ENCODE peak calls at places on chromosomes 4 and X, in five cellular contexts. One of them, this sample, is unnamed.

GRCh38 chr4:156634612-156635011 is 337.0 kb downstream of the PDGFC start:
- DNase-seq in fibroblast of pulmonary artery: peak
- DNase-seq in PC-9: no peak
- DNase-seq in lower leg skin: no peak
- DNase-seq in GM06990: no peak
- DNase-seq in this sample: no peak

GRCh38 chr4:91127891-91128290 is 1000.7 kb downstream of the CCSER1 start:
- DNase-seq in fibroblast of pulmonary artery: no peak
- DNase-seq in PC-9: no peak
- DNase-seq in lower leg skin: no peak
- DNase-seq in GM06990: no peak
- DNase-seq in this sample: no peak

GRCh38 chrX:82218361-82218760 is 1016.5 kb downstream of the SH3BGRL start:
- DNase-seq in fibroblast of pulmonary artery: no peak
- DNase-seq in PC-9: peak
- DNase-seq in lower leg skin: no peak
- DNase-seq in GM06990: no peak
- DNase-seq in this sample: peak

GRCh38 chr4:212438-213174 is 88.3 kb downstream of the ZNF718 start:
- DNase-seq in fibroblast of pulmonary artery: peak
- DNase-seq in PC-9: no peak
- DNase-seq in lower leg skin: peak
- DNase-seq in GM06990: no peak
- DNase-seq in this sample: no peak

GRCh38 chr4:128776794-128777216 is 32.7 kb upstream of the JADE1 start:
- DNase-seq in fibroblast of pulmonary artery: peak
- DNase-seq in PC-9: no peak
- DNase-seq in lower leg skin: no peak
- DNase-seq in GM06990: no peak
- DNase-seq in this sample: no peak

GRCh38 chrX:44080083-44080482 is 106.9 kb upstream of the NDP start:
- DNase-seq in fibroblast of pulmonary artery: no peak
- DNase-seq in PC-9: no peak
- DNase-seq in lower leg skin: no peak
- DNase-seq in GM06990: no peak
- DNase-seq in this sample: no peak

GRCh38 chr4:149914521-149915115 is 99.0 kb upstream of the IQCM start:
- DNase-seq in fibroblast of pulmonary artery: peak
- DNase-seq in PC-9: no peak
- DNase-seq in lower leg skin: no peak
- DNase-seq in GM06990: no peak
- DNase-seq in this sample: peak

GRCh38 chrX:150643271-150643670 is 49.9 kb upstream of the MTMR1 start:
- DNase-seq in fibroblast of pulmonary artery: peak
- DNase-seq in PC-9: peak
- DNase-seq in lower leg skin: no peak
- DNase-seq in GM06990: no peak
- DNase-seq in this sample: no peak

GRCh38 chr4:54940996-54941395 is 184.4 kb downstream of the KDR start:
- DNase-seq in fibroblast of pulmonary artery: no peak
- DNase-seq in PC-9: no peak
- DNase-seq in lower leg skin: no peak
- DNase-seq in GM06990: no peak
- DNase-seq in this sample: no peak

GRCh38 chr4:23305026-23305425 is 584.8 kb downstream of the PPARGC1A start:
- DNase-seq in fibroblast of pulmonary artery: peak
- DNase-seq in PC-9: no peak
- DNase-seq in lower leg skin: no peak
- DNase-seq in GM06990: no peak
- DNase-seq in this sample: peak

GRCh38 chrX:119688856-119689455 is 4.0 kb downstream of the SEPTIN6 start:
- DNase-seq in fibroblast of pulmonary artery: no peak
- DNase-seq in PC-9: no peak
- DNase-seq in lower leg skin: no peak
- DNase-seq in GM06990: no peak
- DNase-seq in this sample: peak

GRCh38 chr4:35511851-35512250 is 732.5 kb downstream of the ARAP2 start:
- DNase-seq in fibroblast of pulmonary artery: no peak
- DNase-seq in PC-9: no peak
- DNase-seq in lower leg skin: no peak
- DNase-seq in GM06990: no peak
- DNase-seq in this sample: no peak

GRCh38 chr4:55503164-55503563 is 43.5 kb downstream of the CLOCK start:
- DNase-seq in fibroblast of pulmonary artery: peak
- DNase-seq in PC-9: no peak
- DNase-seq in lower leg skin: no peak
- DNase-seq in GM06990: no peak
- DNase-seq in this sample: no peak

GRCh38 chrX:41308884-41309655 is 24.9 kb upstream of the DDX3X start:
- DNase-seq in fibroblast of pulmonary artery: no peak
- DNase-seq in PC-9: no peak
- DNase-seq in lower leg skin: no peak
- DNase-seq in GM06990: no peak
- DNase-seq in this sample: no peak

GRCh38 chr4:142194905-142195304 is 558.5 kb downstream of the IL15 start:
- DNase-seq in fibroblast of pulmonary artery: no peak
- DNase-seq in PC-9: no peak
- DNase-seq in lower leg skin: no peak
- DNase-seq in GM06990: no peak
- DNase-seq in this sample: no peak

GRCh38 chr4:79983431-79983830 is 89.6 kb downstream of the ANTXR2 start:
- DNase-seq in fibroblast of pulmonary artery: no peak
- DNase-seq in PC-9: no peak
- DNase-seq in lower leg skin: no peak
- DNase-seq in GM06990: no peak
- DNase-seq in this sample: no peak

GRCh38 chrX:43899878-43900815 is 17.9 kb upstream of the MAOB start:
- DNase-seq in fibroblast of pulmonary artery: no peak
- DNase-seq in PC-9: no peak
- DNase-seq in lower leg skin: no peak
- DNase-seq in GM06990: no peak
- DNase-seq in this sample: no peak

GRCh38 chr4:173490817-173491518 is 39.1 kb downstream of the HAND2 start:
- DNase-seq in fibroblast of pulmonary artery: peak
- DNase-seq in PC-9: no peak
- DNase-seq in lower leg skin: no peak
- DNase-seq in GM06990: no peak
- DNase-seq in this sample: no peak

GRCh38 chrX:131762802-131763234 is 218.9 kb downstream of the OR13H1 start:
- DNase-seq in fibroblast of pulmonary artery: no peak
- DNase-seq in PC-9: no peak
- DNase-seq in lower leg skin: no peak
- DNase-seq in GM06990: peak
- DNase-seq in this sample: peak

GRCh38 chrX:55011294-55011693 is 11.1 kb downstream of the APEX2 start:
- DNase-seq in fibroblast of pulmonary artery: peak
- DNase-seq in PC-9: no peak
- DNase-seq in lower leg skin: no peak
- DNase-seq in GM06990: no peak
- DNase-seq in this sample: no peak

GRCh38 chrX:96386981-96387380 is 297.7 kb upstream of the DIAPH2 start:
- DNase-seq in fibroblast of pulmonary artery: no peak
- DNase-seq in PC-9: no peak
- DNase-seq in lower leg skin: no peak
- DNase-seq in GM06990: no peak
- DNase-seq in this sample: no peak

GRCh38 chr4:142446965-142447474 is 399.1 kb downstream of the INPP4B start:
- DNase-seq in fibroblast of pulmonary artery: no peak
- DNase-seq in PC-9: no peak
- DNase-seq in lower leg skin: no peak
- DNase-seq in GM06990: no peak
- DNase-seq in this sample: no peak

GRCh38 chrX:44937606-44938005 is 64.6 kb downstream of the KDM6A start:
- DNase-seq in fibroblast of pulmonary artery: no peak
- DNase-seq in PC-9: no peak
- DNase-seq in lower leg skin: no peak
- DNase-seq in GM06990: no peak
- DNase-seq in this sample: no peak

GRCh38 chrX:7144126-7144525 is 3.4 kb upstream of the STS start:
- DNase-seq in fibroblast of pulmonary artery: no peak
- DNase-seq in PC-9: peak
- DNase-seq in lower leg skin: no peak
- DNase-seq in GM06990: no peak
- DNase-seq in this sample: no peak

GRCh38 chr4:2745516-2745915 is 10.6 kb downstream of the TNIP2 start:
- DNase-seq in fibroblast of pulmonary artery: no peak
- DNase-seq in PC-9: no peak
- DNase-seq in lower leg skin: no peak
- DNase-seq in GM06990: no peak
- DNase-seq in this sample: no peak

GRCh38 chr4:142954415-142954814 is 108.3 kb upstream of the INPP4B start:
- DNase-seq in fibroblast of pulmonary artery: no peak
- DNase-seq in PC-9: no peak
- DNase-seq in lower leg skin: no peak
- DNase-seq in GM06990: no peak
- DNase-seq in this sample: no peak

GRCh38 chr4:165873298-165874071 is 448 bp downstream of the TLL1 start:
- DNase-seq in fibroblast of pulmonary artery: peak
- DNase-seq in PC-9: no peak
- DNase-seq in lower leg skin: no peak
- DNase-seq in GM06990: peak
- DNase-seq in this sample: peak

GRCh38 chr4:168199262-168199957 is 107.1 kb downstream of the ANXA10 start:
- DNase-seq in fibroblast of pulmonary artery: no peak
- DNase-seq in PC-9: no peak
- DNase-seq in lower leg skin: no peak
- DNase-seq in GM06990: no peak
- DNase-seq in this sample: no peak

GRCh38 chr4:145618912-145619638 is at the start of gene MMAA:
- DNase-seq in fibroblast of pulmonary artery: peak
- DNase-seq in PC-9: peak
- DNase-seq in lower leg skin: peak
- DNase-seq in GM06990: peak
- DNase-seq in this sample: peak

GRCh38 chr4:100657187-100657586 is 139.4 kb upstream of the EMCN start:
- DNase-seq in fibroblast of pulmonary artery: peak
- DNase-seq in PC-9: no peak
- DNase-seq in lower leg skin: no peak
- DNase-seq in GM06990: no peak
- DNase-seq in this sample: no peak

DNA sequence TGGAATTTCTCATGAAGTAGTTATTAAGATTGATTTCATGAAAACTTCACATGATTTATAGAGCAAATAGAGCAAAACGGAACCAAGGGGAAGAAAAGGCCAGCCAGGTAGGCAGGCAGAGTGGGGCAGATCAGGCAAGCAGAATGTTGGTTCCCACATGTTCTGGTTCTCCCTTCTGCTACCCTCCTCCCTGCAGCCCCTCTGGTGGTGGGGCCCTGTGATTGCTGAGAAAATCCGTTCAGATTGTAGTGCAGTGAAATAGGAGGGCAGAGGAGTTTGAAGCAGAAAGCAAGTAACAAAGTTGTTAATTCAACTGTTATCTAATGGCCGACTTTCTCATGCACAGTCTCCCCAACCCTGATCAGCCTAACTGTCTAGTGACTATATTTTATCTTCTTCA is 185.3 kb downstream of the MID1IP1 start:
- DNase-seq in fibroblast of pulmonary artery: no peak
- DNase-seq in PC-9: no peak
- DNase-seq in lower leg skin: no peak
- DNase-seq in GM06990: no peak
- DNase-seq in this sample: no peak
- TF ChIP-seq CTCF in fibroblast of pulmonary artery: no peak
- TF ChIP-seq CTCF in PC-9: no peak
- TF ChIP-seq CTCF in lower leg skin: no peak
- TF ChIP-seq CTCF in GM06990: no peak
- TF ChIP-seq CTCF in this sample: no peak

GRCh38 chr4:87525636-87526035 is 3.5 kb downstream of the SPARCL1 start:
- DNase-seq in fibroblast of pulmonary artery: peak
- DNase-seq in PC-9: no peak
- DNase-seq in lower leg skin: no peak
- DNase-seq in GM06990: no peak
- DNase-seq in this sample: no peak
- H3K4me3 ChIP-seq in fibroblast of pulmonary artery: peak
- H3K4me3 ChIP-seq in PC-9: no peak
- H3K4me3 ChIP-seq in lower leg skin: no peak
- H3K4me3 ChIP-seq in GM06990: no peak
- H3K4me3 ChIP-seq in this sample: no peak

DNA sequence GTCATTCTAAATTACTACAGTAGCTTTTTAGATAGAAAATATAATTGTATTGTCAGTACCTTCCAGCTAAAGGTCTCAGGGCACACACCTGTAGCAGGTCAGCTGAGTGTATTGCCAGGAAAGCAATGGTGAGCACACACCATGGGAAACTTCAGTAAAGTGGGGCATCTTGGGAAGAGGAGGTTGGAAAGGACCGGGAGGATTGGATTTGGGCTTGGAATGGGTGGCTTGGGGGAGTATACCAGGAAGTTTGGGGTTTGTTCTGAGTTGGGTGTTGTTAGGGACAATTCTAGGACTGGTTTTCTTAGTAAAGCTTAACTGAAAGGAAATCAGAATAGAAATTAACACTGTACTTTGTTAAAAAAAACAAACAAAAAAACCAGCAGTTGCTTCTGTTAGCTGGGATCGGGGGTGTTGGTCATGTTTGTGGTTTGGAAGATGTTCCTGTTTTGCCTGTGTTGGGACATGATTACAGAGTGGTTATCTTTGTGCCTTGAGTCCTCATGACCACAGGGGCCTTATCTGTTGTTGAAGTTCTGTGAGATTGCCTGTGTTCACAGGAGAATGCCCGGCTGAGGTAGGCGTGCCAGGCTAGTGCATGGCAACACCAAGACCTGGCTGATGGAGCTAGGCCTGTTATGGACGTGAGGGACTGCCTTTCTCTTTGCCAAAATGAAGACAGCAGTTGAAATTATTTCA is 35.1 kb downstream of the PRIMPOL start:
- DNase-seq in fibroblast of pulmonary artery: peak
- DNase-seq in PC-9: no peak
- DNase-seq in lower leg skin: peak
- DNase-seq in GM06990: no peak
- DNase-seq in this sample: no peak
- TF ChIP-seq CTCF in fibroblast of pulmonary artery: no peak
- TF ChIP-seq CTCF in PC-9: no peak
- TF ChIP-seq CTCF in lower leg skin: no peak
- TF ChIP-seq CTCF in GM06990: no peak
- TF ChIP-seq CTCF in this sample: no peak

GRCh38 chr4:17315459-17315858 is 196.4 kb downstream of the QDPR start:
- DNase-seq in fibroblast of pulmonary artery: no peak
- DNase-seq in PC-9: no peak
- DNase-seq in lower leg skin: no peak
- DNase-seq in GM06990: no peak
- DNase-seq in this sample: peak

GRCh38 chr4:17310269-17310652 is 201.6 kb downstream of the QDPR start:
- DNase-seq in fibroblast of pulmonary artery: peak
- DNase-seq in PC-9: no peak
- DNase-seq in lower leg skin: no peak
- DNase-seq in GM06990: no peak
- DNase-seq in this sample: peak

GRCh38 chr4:17313194-17313593 is 198.7 kb downstream of the QDPR start:
- DNase-seq in fibroblast of pulmonary artery: no peak
- DNase-seq in PC-9: no peak
- DNase-seq in lower leg skin: no peak
- DNase-seq in GM06990: no peak
- DNase-seq in this sample: no peak

GRCh38 chr4:17309567-17310268 is 202.2 kb downstream of the QDPR start:
- DNase-seq in fibroblast of pulmonary artery: no peak
- DNase-seq in PC-9: no peak
- DNase-seq in lower leg skin: no peak
- DNase-seq in GM06990: no peak
- DNase-seq in this sample: peak
- H3K4me3 ChIP-seq in fibroblast of pulmonary artery: no peak
- H3K4me3 ChIP-seq in PC-9: no peak
- H3K4me3 ChIP-seq in lower leg skin: no peak
- H3K4me3 ChIP-seq in GM06990: no peak
- H3K4me3 ChIP-seq in this sample: no peak